ENCODE peak calls at places on chromosomes 6 and 20, in six cellular contexts. I is IMR-90, W is neuronal stem cell, Y is mesenchymal stem cell, T is H1, J is trophoblast cell. M is an unnamed sample.

GRCh38 chr6:109612268-109612667 is 78.7 kb downstream of the AK9 start:
- DNase-seq in I (no peak), W (no peak), Y (no peak), T (no peak), J (no peak), M (no peak)

GRCh38 chr6:1621328-1621701 is 11.6 kb downstream of the FOXC1 start:
- DNase-seq in I (no peak), W (no peak), Y (no peak), T (no peak), J (no peak), M (no peak)

GRCh38 chr20:53032021-53033001 is 60.2 kb downstream of the TSHZ2 start:
- DNase-seq in I (peak; percentile 25), W (no peak), Y (peak; percentile 95), T (no peak), J (peak; percentile 63), M (no peak)

GRCh38 chr20:59145247-59145925 is 18.2 kb upstream of the ZNF831 start:
- DNase-seq in I (no peak), W (no peak), Y (no peak), T (no peak), J (no peak), M (no peak)

GRCh38 chr6:135722182-135722581 is 129.3 kb upstream of the PDE7B start:
- DNase-seq in I (peak; percentile 45), W (no peak), Y (no peak), T (no peak), J (no peak), M (no peak)

GRCh38 chr6:134437376-134437775 is 119.5 kb upstream of the SGK1 start:
- DNase-seq in I (peak; percentile 75), W (no peak), Y (peak; percentile 61), T (no peak), J (peak; percentile 15), M (no peak)

GRCh38 chr6:88493717-88494116 is 327.6 kb upstream of the CNR1 start:
- DNase-seq in I (no peak), W (no peak), Y (no peak), T (no peak), J (no peak), M (no peak)

GRCh38 chr20:51613576-51613975 is 71.1 kb upstream of the NFATC2 start:
- DNase-seq in I (no peak), W (no peak), Y (no peak), T (no peak), J (no peak), M (no peak)

GRCh38 chr20:19964289-19965263 is 52.6 kb upstream of the NAA20 start:
- DNase-seq in I (peak; percentile 97), W (no peak), Y (peak; percentile 94), T (no peak), J (peak; percentile 68), M (no peak)

GRCh38 chr6:11732036-11732545 is 46.5 kb downstream of the ADTRP start:
- DNase-seq in I (peak; percentile 12), W (no peak), Y (peak; percentile 67), T (no peak), J (peak; percentile 46), M (no peak)

GRCh38 chr6:149012040-149012545 is 265.3 kb downstream of the UST start:
- DNase-seq in I (peak; percentile 100), W (no peak), Y (peak; percentile 94), T (no peak), J (peak; percentile 82), M (no peak)

GRCh38 chr6:154509421-154510143 is 903 bp downstream of the CNKSR3 start:
- DNase-seq in I (no peak), W (peak; percentile 21), Y (peak; percentile 56), T (peak; percentile 85), J (no peak), M (peak; percentile 47)

GRCh38 chr6:169140986-169141495 is 112.6 kb downstream of the THBS2 start:
- DNase-seq in I (no peak), W (no peak), Y (no peak), T (no peak), J (no peak), M (no peak)

GRCh38 chr20:5531318-5532081 is 214.7 kb upstream of the PROKR2 start:
- DNase-seq in I (peak; percentile 35), W (no peak), Y (peak; percentile 57), T (no peak), J (no peak), M (no peak)

GRCh38 chr6:158536891-158537798 is 22.7 kb upstream of the TMEM181 start:
- DNase-seq in I (no peak), W (peak; percentile 71), Y (peak; percentile 36), T (peak; percentile 88), J (no peak), M (peak; percentile 79)

GRCh38 chr20:3652646-3653596 is 10.3 kb downstream of the GFRA4 start:
- DNase-seq in I (no peak), W (no peak), Y (no peak), T (no peak), J (no peak), M (no peak)

GRCh38 chr6:37860226-37860839 is 40.8 kb downstream of the ZFAND3 start:
- DNase-seq in I (peak; percentile 65), W (no peak), Y (peak; percentile 64), T (no peak), J (peak; percentile 58), M (no peak)

GRCh38 chr6:37861452-37861851 is 41.9 kb downstream of the ZFAND3 start:
- DNase-seq in I (no peak), W (no peak), Y (no peak), T (no peak), J (no peak), M (no peak)

GRCh38 chr6:37862415-37862814 is 42.9 kb downstream of the ZFAND3 start:
- DNase-seq in I (no peak), W (no peak), Y (no peak), T (no peak), J (no peak), M (peak; percentile 48)

GRCh38 chr6:37856285-37856684 is 36.8 kb downstream of the ZFAND3 start:
- DNase-seq in I (no peak), W (no peak), Y (no peak), T (no peak), J (no peak), M (no peak)

DNA sequence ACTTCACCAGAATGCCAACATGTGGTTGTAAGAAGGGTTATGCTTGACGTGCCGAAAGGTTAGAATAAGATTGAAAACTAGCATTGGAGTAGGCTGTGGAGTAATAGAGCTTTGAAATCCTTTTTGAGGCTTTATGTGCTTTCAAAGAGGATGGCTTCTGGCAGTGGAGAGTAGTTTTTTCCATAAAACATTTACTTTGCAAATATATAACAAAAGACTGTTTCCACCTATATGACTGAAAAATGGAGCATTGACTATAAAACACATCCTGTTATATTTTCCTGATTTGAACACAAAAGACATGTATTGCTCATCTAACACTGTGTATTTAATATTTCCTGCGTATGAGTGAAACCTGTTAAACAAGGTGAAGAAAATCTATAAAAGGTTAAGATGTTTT is 38.8 kb downstream of the ZFAND3 start:
- DNase-seq in I (no peak), W (no peak), Y (no peak), T (no peak), J (no peak), M (no peak)
- H4K91ac ChIP-seq in I (no peak overlapping the region), W (no peak overlapping the region), Y (no peak overlapping the region), T (no peak overlapping the region), J (no peak overlapping the region), M (no peak overlapping the region)

DNA sequence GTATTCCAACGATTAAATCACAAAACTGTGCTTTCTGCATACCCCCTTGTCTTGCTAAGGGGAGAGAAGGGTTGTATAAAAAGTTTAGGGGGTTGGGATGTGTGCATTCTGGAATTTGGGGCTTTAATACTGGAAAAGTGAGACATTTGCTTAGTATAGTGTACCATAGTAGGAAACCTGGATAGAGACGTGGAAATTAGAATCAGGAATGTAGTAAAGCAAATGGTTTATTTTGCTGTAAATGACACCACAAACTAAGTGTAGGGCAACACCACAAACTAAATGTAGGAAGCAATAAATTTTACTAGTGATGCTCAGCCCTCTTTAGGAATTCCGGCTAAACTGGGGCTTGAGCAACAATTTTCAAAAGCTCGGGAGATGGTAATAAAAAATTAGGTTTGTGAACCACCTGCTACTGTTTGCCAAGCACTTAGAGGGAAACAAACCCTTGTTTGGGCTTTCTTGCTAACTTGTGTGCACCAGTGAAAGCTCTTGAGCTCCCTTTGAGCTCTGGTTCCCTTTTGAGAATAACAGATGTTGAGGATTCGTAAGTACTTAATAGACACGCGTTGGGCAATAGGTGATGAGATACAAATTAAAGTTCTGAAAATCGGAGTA is 13.8 kb downstream of the BRD2 start:
- DNase-seq in I (no peak), W (no peak), Y (peak; percentile 13), T (no peak), J (no peak), M (no peak)
- H3K9ac ChIP-seq in I (no peak overlapping the region), W (no peak overlapping the region), Y (peak overlapping the region; percentile 49), T (no peak overlapping the region), J (no peak overlapping the region), M (no peak overlapping the region)

GRCh38 chr6:167978607-167979006 is 18.9 kb upstream of the KIF25 start:
- DNase-seq in I (no peak), W (no peak), Y (no peak), T (no peak), J (no peak), M (no peak)
- H4K91ac ChIP-seq in I (no peak overlapping the region), W (no peak overlapping the region), Y (no peak overlapping the region), T (no peak overlapping the region), J (no peak overlapping the region), M (no peak overlapping the region)

GRCh38 chr6:55822005-55822404 is 53.4 kb downstream of the BMP5 start:
- DNase-seq in I (no peak), W (no peak), Y (no peak), T (no peak), J (no peak), M (no peak)

GRCh38 chr6:55826941-55827340 is 48.4 kb downstream of the BMP5 start:
- DNase-seq in I (no peak), W (peak; percentile 30), Y (no peak), T (no peak), J (no peak), M (no peak)

GRCh38 chr6:55827818-55828522 is 47.4 kb downstream of the BMP5 start:
- DNase-seq in I (peak; percentile 33), W (no peak), Y (no peak), T (no peak), J (peak; percentile 9), M (no peak)

GRCh38 chr6:55822815-55823214 is 52.6 kb downstream of the BMP5 start:
- DNase-seq in I (peak; percentile 43), W (no peak), Y (no peak), T (no peak), J (no peak), M (no peak)

DNA sequence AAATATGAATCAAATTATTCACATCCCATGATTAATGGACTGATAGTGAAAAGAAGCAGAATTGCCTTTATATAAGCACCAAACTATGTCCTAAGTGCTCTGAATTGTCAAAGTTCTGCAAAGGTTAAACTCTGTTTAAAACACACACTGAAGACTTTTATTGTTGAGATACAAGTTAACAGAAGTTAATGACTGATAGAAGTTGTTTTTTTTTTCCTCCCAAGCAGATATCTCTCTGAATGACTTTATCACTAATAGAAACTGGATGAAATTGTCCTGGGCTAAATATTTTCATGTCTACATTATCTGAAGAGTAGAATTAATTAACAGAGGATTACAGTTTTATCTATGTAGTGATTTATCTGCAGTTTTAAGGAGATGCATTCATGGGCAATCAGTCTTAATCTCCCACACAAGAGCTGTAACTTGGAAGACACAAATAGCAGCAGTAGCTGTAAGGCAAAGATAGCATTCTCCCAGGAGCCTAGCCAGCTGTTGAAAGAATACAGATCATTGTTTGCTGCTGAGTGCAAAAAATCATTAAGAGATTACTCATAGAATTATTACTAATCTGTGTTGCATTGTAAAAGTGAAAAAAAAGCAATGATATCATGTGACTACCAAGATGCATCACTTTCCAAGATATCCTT is 49.9 kb downstream of the BMP5 start:
- DNase-seq in I (peak; percentile 78), W (peak; percentile 24), Y (peak; percentile 73), T (no peak), J (peak; percentile 66), M (no peak)
- H3K9ac ChIP-seq in I (no peak overlapping the region), W (no peak overlapping the region), Y (peak overlapping the region; percentile 43), T (no peak overlapping the region), J (no peak overlapping the region), M (no peak overlapping the region)